ENCODE peak calls at places on chromosome 3, in five cellular contexts. N is astrocyte of the cerebellum, U is lung, Q is upper lobe of right lung, W is AG10803. A is an unnamed sample.
A peak's percentile ranks its signal among the peaks of the same experiment; 100 is the strongest.

GRCh38 chr3:133135303-133135702 is 97.1 kb downstream of the TMEM108 start:
- DNase-seq in N (no peak), U (no peak), Q (no peak), W (no peak), A (no peak)

GRCh38 chr3:52670621-52671521 is 14.8 kb downstream of the PBRM1 start:
- DNase-seq in N (peak; percentile 99), U (peak; percentile 33), Q (no peak), W (peak; percentile 100), A (peak; percentile 100)

GRCh38 chr3:137224464-137224863 is 266.7 kb downstream of the IL20RB start:
- DNase-seq in N (no peak), U (no peak), Q (no peak), W (no peak), A (no peak)

GRCh38 chr3:125110876-125111480 is 55.2 kb upstream of the HEG1 start:
- DNase-seq in N (no peak), U (no peak), Q (no peak), W (no peak), A (no peak)

GRCh38 chr3:52298147-52299098 is 10.8 kb downstream of the GLYCTK start:
- DNase-seq in N (no peak), U (no peak), Q (no peak), W (no peak), A (no peak)

GRCh38 chr3:20589275-20589674 is 403.3 kb upstream of the SGO1 start:
- DNase-seq in N (no peak), U (no peak), Q (no peak), W (no peak), A (no peak)

GRCh38 chr3:101158374-101158773 is 162.0 kb downstream of the IMPG2 start:
- DNase-seq in N (no peak), U (no peak), Q (no peak), W (peak; percentile 8), A (no peak)

GRCh38 chr3:15964605-15965061 is 166.9 kb upstream of the ANKRD28 start:
- DNase-seq in N (no peak), U (no peak), Q (no peak), W (peak; percentile 46), A (no peak)

GRCh38 chr3:74531491-74531890 is 83.0 kb downstream of the CNTN3 start:
- DNase-seq in N (no peak), U (no peak), Q (no peak), W (peak; percentile 37), A (no peak)

GRCh38 chr3:16855497-16855896 is 29.3 kb upstream of the PLCL2 start:
- DNase-seq in N (no peak), U (no peak), Q (no peak), W (no peak), A (no peak)

GRCh38 chr3:144107923-144108322 is 136.3 kb downstream of the DIPK2A start:
- DNase-seq in N (no peak), U (no peak), Q (no peak), W (no peak), A (no peak)

GRCh38 chr3:116423365-116423764 is 21.9 kb downstream of the LSAMP start:
- DNase-seq in N (no peak), U (no peak), Q (no peak), W (no peak), A (no peak)

GRCh38 chr3:142724682-142725351 is 983 bp downstream of the TRPC1 start:
- DNase-seq in N (no peak), U (peak; percentile 29), Q (peak; percentile 69), W (peak; percentile 23), A (no peak)

GRCh38 chr3:125117631-125118191 is 61.9 kb upstream of the HEG1 start:
- DNase-seq in N (no peak), U (no peak), Q (no peak), W (no peak), A (no peak)

GRCh38 chr3:53089511-53089910 is 40.7 kb downstream of the RFT1 start:
- DNase-seq in N (no peak), U (no peak), Q (no peak), W (no peak), A (no peak)

GRCh38 chr3:122014741-122015140 is 7.3 kb downstream of the ILDR1 start:
- DNase-seq in N (no peak), U (no peak), Q (no peak), W (no peak), A (no peak)

GRCh38 chr3:186311431-186311830 is 50.6 kb downstream of the DGKG start:
- DNase-seq in N (no peak), U (no peak), Q (no peak), W (no peak), A (no peak)

GRCh38 chr3:60650171-60650570 is 601.1 kb downstream of the FHIT start:
- DNase-seq in N (no peak), U (no peak), Q (no peak), W (peak; percentile 4), A (no peak)

GRCh38 chr3:47339951-47340350 is 40.9 kb upstream of the PTPN23 start:
- DNase-seq in N (no peak), U (no peak), Q (no peak), W (no peak), A (no peak)

GRCh38 chr3:72597756-72598195 is 250.5 kb downstream of the SHQ1 start:
- DNase-seq in N (no peak), U (no peak), Q (no peak), W (peak; percentile 21), A (no peak)

GRCh38 chr3:128495435-128495970 is 2.5 kb upstream of the GATA2 start:
- DNase-seq in N (no peak), U (no peak), Q (no peak), W (no peak), A (no peak)

GRCh38 chr3:149657458-149657795 is 398 bp downstream of the WWTR1 start:
- DNase-seq in N (no peak), U (peak; percentile 44), Q (peak; percentile 83), W (peak; percentile 65), A (no peak)

GRCh38 chr3:108099203-108099602 is 8.4 kb upstream of the CD47 start:
- DNase-seq in N (no peak), U (no peak), Q (no peak), W (no peak), A (no peak)

GRCh38 chr3:180250172-180250571 is 213.4 kb upstream of the PEX5L start:
- DNase-seq in N (no peak), U (no peak), Q (no peak), W (peak; percentile 22), A (peak; percentile 14)

GRCh38 chr3:10465161-10465560 is 40.2 kb downstream of the ATP2B2 start:
- DNase-seq in N (no peak), U (no peak), Q (no peak), W (no peak), A (no peak)

GRCh38 chr3:160395297-160395696 is 3.7 kb downstream of the IFT80 start:
- DNase-seq in N (peak; percentile 84), U (no peak), Q (no peak), W (peak; percentile 88), A (peak; percentile 58)

GRCh38 chr3:98733778-98734281 is 29.3 kb upstream of the ST3GAL6 start:
- DNase-seq in N (no peak), U (no peak), Q (no peak), W (no peak), A (no peak)

GRCh38 chr3:118080886-118081285 is 953.8 kb downstream of the IGSF11 start:
- DNase-seq in N (no peak), U (no peak), Q (no peak), W (no peak), A (no peak)

DNA sequence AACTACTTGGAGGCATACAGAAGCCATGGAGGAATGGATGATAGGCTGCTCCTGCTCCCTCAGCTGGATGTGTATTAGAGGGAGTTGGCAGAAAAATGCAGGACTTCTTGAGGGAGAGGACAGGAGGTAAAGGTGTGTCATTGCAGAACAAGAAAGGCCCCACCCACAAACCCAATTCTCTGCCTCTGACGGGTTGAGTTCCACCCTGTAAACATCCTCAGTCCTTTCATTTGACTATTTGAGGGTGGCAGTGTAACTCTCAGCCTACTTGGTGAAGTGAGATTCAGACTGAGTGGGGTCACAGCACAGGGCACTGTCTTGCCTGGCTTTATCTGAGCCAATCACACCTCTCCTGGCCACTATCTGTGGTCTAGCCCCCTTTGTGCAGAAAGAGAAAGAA is at the start of gene TPRG1:
- DNase-seq in N (no peak), U (no peak), Q (no peak), W (no peak), A (no peak)
- H3K4me3 ChIP-seq in N (no peak within 1 kb of the TSS), U (no peak within 1 kb of the TSS), Q (no peak within 1 kb of the TSS), W (no peak within 1 kb of the TSS), A (no peak within 1 kb of the TSS)

DNA sequence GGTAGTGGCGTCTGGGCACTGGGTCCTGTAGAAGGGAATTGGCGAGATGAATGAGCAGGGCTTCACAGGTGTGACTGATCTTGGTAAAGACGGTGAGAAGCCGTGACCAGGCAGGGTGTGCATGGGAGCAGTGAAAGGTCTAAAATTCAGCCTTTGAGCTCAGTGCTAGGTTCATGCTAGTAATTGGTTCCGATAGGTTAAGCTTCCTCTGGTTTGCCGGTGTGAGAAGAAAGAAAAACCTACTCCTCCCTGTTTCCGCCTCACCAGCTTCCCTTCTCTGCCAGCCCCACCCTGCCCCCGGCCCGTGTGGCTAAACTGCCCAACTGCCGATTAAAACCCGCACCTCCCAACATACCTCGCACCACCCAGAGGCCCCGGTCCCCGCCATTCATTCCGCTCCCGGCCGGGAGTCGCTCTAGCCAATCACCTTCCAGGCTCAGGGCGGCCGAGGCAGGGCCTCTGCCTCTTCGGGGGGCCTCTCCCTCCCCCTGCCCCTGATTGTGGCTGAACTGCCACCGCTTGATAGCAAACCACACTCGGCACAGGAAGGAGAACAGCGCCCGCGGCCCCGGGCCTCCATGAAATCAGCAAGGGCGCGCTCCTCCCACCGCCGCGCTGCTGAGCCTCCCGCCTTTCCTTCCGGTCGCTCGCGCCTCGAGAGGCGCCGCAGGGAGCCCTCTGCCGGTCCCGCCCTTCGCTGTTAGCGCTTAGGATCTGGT is 7.3 kb upstream of the NRROS start:
- DNase-seq in N (no peak), U (peak; percentile 86), Q (peak; percentile 94), W (peak; percentile 55), A (no peak)
- TF ChIP-seq CTCF in N (no peak), U (no peak), Q (peak; percentile 43), W (peak; percentile 34), A (peak; percentile 33)

DNA sequence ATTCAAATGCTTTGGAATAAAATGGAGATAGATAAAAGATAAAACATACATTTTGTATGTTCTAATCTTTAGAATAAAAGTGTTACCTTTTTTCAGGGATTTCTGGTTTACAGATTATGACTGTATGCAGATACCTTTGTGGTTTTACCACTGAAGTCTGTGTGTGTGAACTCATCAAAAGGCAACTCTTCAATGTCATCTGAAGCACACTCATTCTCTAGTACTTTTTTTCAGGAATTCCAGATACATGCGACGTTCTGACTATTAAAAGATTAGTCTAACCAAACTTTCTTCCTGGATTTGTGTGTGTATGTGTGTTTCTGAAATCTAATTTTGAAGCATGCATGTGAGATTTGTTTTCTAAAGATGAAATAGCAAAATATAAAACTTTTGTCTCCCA is 188.6 kb downstream of the NLGN1 start:
- DNase-seq in N (no peak), U (no peak), Q (no peak), W (peak; percentile 23), A (no peak)
- H3K4me3 ChIP-seq in N (peak overlapping the region; percentile 63), U (no peak overlapping the region), Q (no peak overlapping the region), W (peak overlapping the region; percentile 71), A (peak overlapping the region; percentile 79)

DNA sequence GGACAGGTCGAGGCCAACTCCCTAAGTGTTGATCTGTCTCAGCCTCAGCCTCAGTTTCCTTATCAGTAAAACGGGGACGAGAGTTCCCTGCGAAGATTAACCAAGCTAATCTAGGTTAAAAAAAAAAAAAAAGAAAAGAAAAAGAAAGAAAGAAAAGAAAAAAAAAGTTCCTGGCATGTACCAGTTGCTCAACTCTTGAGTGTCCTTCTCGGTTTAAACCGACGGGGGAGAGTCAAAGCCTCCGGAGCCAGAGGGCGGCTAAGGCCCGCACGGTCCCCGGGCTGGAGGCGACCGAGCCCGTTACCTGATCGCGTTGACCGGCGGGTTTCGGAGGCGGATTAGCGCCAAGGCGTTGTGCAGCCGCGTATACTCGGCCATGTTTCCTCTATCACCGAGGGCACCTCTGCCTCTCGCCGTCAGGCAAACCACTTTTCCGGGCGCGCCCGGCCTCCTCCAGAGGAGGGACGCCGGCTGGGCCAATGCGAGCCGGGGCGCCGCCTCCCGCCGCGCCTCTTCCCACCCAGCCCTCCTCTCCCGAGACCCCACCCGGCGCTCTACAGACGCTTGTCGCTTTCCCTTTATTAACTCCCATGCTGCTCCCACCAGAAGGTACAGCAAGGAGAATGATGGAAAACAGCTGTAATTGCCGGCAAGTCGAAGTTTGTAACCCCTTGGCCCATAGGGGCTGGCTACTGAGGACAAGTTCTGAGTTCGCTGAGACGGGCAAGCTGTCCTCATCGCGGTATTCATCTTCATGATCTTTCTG is at the start of gene EHHADH:
- DNase-seq in N (no peak), U (peak; percentile 81), Q (peak; percentile 92), W (peak; percentile 63), A (no peak)
- TF ChIP-seq CTCF in N (no peak), U (no peak), Q (no peak), W (no peak), A (no peak)

A was measured in AG09309.